ENCODE peak calls at places on chromosome 10, in seven cellular contexts. N is Peyer's patch, B is mesendoderm, L is cardiac muscle cell, U is lung, X is K562, E is WERI-Rb-1. H is an unnamed sample.

GRCh38 chr10:87931836-87932230 is 68.4 kb downstream of the PTEN start:
- DNase-seq in N (no peak), B (no peak), L (no peak), U (no peak), X (no peak), E (no peak), H (no peak)

GRCh38 chr10:53314856-53315255 is 542.3 kb upstream of the MBL2 start:
- DNase-seq in N (no peak), B (peak; percentile 84), L (peak; percentile 72), U (no peak), X (no peak), E (no peak), H (no peak)

GRCh38 chr10:132714096-132714721 is 71.7 kb downstream of the NKX6-2 start:
- DNase-seq in N (no peak), B (peak; percentile 64), L (no peak), U (no peak), X (no peak), E (no peak), H (peak; percentile 16)

GRCh38 chr10:44787480-44788075 is 123.6 kb upstream of the TMEM72 start:
- DNase-seq in N (no peak), B (no peak), L (no peak), U (no peak), X (no peak), E (no peak), H (no peak)

GRCh38 chr10:121244791-121245190 is 353.5 kb downstream of the FGFR2 start:
- DNase-seq in N (no peak), B (no peak), L (no peak), U (no peak), X (no peak), E (no peak), H (no peak)

GRCh38 chr10:51169111-51169510 is 94.8 kb downstream of the PRKG1 start:
- DNase-seq in N (no peak), B (no peak), L (no peak), U (no peak), X (no peak), E (no peak), H (no peak)

GRCh38 chr10:93068411-93069244 is 5.1 kb upstream of the CYP26A1 start:
- DNase-seq in N (no peak), B (no peak), L (peak; percentile 63), U (no peak), X (no peak), E (peak; percentile 41), H (no peak)

GRCh38 chr10:116382290-116382689 is 45.4 kb upstream of the PNLIPRP3 start:
- DNase-seq in N (no peak), B (no peak), L (no peak), U (no peak), X (no peak), E (no peak), H (no peak)

GRCh38 chr10:49139000-49139865 is 5.4 kb upstream of the FAM170B start:
- DNase-seq in N (no peak), B (no peak), L (no peak), U (no peak), X (no peak), E (no peak), H (no peak)

GRCh38 chr10:72503241-72503640 is 122.6 kb downstream of the MICU1 start:
- DNase-seq in N (no peak), B (no peak), L (no peak), U (no peak), X (no peak), E (no peak), H (no peak)

GRCh38 chr10:60643874-60644273 is 134.4 kb upstream of the CDK1 start:
- DNase-seq in N (no peak), B (peak; percentile 66), L (no peak), U (no peak), X (no peak), E (no peak), H (no peak)

GRCh38 chr10:73110345-73110849 is at the start of gene NUDT13:
- DNase-seq in N (peak; percentile 48), B (peak; percentile 90), L (peak; percentile 79), U (peak; percentile 77), X (peak; percentile 65), E (no peak), H (peak; percentile 54)

GRCh38 chr10:14487511-14487909 is 156.8 kb upstream of the FRMD4A start:
- DNase-seq in N (no peak), B (no peak), L (no peak), U (no peak), X (no peak), E (no peak), H (no peak)

GRCh38 chr10:43574035-43574892 is at the start of gene ZNF239:
- DNase-seq in N (peak; percentile 87), B (peak; percentile 90), L (peak; percentile 84), U (peak; percentile 90), X (peak; percentile 95), E (peak; percentile 77), H (peak; percentile 92)

GRCh38 chr10:123143162-123143824 is 4.6 kb upstream of the HMX2 start:
- DNase-seq in N (no peak), B (peak; percentile 45), L (no peak), U (no peak), X (no peak), E (no peak), H (no peak)

GRCh38 chr10:29005988-29006387 is 282.9 kb upstream of the LYZL1 start:
- DNase-seq in N (no peak), B (no peak), L (no peak), U (no peak), X (no peak), E (no peak), H (no peak)

GRCh38 chr10:4686644-4686996 is 139.4 kb upstream of the AKR1E2 start:
- DNase-seq in N (no peak), B (peak; percentile 50), L (no peak), U (no peak), X (no peak), E (no peak), H (no peak)

GRCh38 chr10:31897506-31897905 is 31.1 kb downstream of the ARHGAP12 start:
- DNase-seq in N (no peak), B (no peak), L (no peak), U (no peak), X (no peak), E (no peak), H (no peak)

GRCh38 chr10:84336406-84336805 is 8.0 kb downstream of the CCSER2 start:
- DNase-seq in N (no peak), B (peak; percentile 87), L (no peak), U (no peak), X (no peak), E (no peak), H (no peak)

GRCh38 chr10:70115948-70116682 is 16.5 kb downstream of the AIFM2 start:
- DNase-seq in N (peak; percentile 61), B (peak; percentile 76), L (peak; percentile 79), U (peak; percentile 60), X (peak; percentile 84), E (peak; percentile 71), H (peak; percentile 27)
- H3K4me3 ChIP-seq in N (no peak overlapping the region), B (no peak overlapping the region), L (no peak overlapping the region), U (no peak overlapping the region), X (no peak overlapping the region), E (no peak overlapping the region), H (no peak overlapping the region)

GRCh38 chr10:63200416-63200815 is 67.3 kb downstream of the NRBF2 start:
- DNase-seq in N (no peak), B (peak; percentile 74), L (no peak), U (no peak), X (no peak), E (no peak), H (no peak)

GRCh38 chr10:63201118-63201517 is 68.0 kb downstream of the NRBF2 start:
- DNase-seq in N (no peak), B (no peak), L (no peak), U (no peak), X (no peak), E (no peak), H (no peak)

GRCh38 chr10:63192826-63193225 is 59.7 kb downstream of the NRBF2 start:
- DNase-seq in N (no peak), B (no peak), L (no peak), U (no peak), X (no peak), E (no peak), H (no peak)

GRCh38 chr10:63199716-63200115 is 66.6 kb downstream of the NRBF2 start:
- DNase-seq in N (no peak), B (peak; percentile 57), L (no peak), U (no peak), X (no peak), E (no peak), H (no peak)

DNA sequence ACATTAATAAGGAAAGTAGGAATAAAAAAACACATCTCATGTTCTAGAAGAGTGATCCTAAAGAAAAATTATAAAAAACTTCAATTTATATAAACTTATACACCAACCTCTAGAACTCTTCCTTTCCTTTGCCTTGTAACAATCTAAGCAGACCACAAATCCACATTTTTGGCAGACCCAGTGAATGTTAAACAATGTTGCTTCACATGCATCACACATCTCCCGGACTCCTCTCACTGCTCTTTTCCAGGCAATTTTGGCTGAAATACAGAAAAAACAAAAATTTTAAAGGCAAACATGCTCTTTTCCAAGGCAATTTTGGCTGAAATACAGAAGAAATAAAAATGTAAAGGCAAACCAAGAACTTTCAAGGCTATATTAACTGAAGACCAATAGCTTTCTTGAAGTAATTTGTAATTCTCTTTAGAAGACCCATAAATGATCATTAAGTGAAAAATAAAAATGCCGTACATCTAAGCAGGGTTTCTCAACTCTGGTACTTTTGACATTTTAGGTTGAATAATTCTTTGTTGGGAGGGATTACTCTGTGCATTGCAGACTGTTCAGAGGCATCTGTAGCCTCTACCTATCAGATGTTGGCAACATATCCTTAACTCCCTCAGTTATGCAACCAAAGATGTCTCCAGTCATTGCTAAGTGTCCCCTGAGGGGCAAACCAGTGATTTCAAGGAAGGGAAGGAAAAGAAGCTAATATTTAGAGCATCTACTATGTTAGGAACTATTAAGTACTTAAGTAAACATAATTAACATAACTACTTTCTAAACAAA is 64.4 kb downstream of the NRBF2 start:
- DNase-seq in N (no peak), B (peak; percentile 34), L (no peak), U (no peak), X (no peak), E (no peak), H (no peak)
- H3K27ac ChIP-seq in N (no peak overlapping the region), B (no peak overlapping the region), L (peak overlapping the region; percentile 4), U (no peak overlapping the region), X (no peak overlapping the region), E (no peak overlapping the region), H (peak overlapping the region; percentile 41)

DNA sequence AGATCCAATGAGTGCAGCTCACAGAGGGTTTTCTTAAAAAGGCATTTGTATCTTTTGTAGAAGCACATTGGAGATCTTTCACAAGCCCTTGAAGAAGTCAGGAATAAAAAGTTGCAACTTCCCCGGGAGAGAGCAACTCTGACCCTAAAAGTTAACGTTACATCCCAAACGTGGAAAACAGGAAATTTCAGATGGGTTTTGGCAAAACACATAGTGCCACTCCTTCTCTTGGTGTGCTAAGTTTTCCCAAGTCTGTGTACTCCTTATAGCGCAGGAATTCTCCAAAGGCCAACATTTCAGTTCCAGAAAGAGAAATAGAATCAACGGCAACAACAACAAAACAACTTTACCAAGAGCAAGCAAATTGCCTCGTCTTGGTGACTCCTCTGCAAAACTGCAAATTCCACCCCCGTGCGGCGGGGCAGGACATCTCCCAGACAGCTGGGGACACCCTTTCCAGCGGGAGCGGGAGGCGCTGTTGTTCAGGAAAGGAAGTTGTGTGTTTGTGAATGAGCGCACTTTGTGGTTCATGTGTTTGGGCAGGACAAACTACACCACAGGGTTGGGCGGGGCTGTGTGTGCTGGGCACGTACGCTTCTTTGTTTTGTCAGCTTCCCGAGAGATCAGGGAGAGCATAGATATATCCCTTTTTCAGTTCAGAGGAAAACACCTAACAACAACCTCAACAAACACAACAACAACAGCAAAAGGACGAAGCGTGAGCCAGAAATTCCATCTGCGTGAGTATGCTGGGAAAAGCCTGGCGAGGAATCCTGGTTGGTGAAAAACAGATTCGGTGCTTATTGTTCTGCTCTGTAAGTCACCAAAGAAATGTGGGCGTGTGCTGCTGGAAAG is 294.7 kb upstream of the PITRM1 start:
- DNase-seq in N (no peak), B (peak; percentile 87), L (no peak), U (peak; percentile 69), X (no peak), E (no peak), H (peak; percentile 82)
- H3K4me3 ChIP-seq in N (no peak overlapping the region), B (no peak overlapping the region), L (no peak overlapping the region), U (no peak overlapping the region), X (no peak overlapping the region), E (no peak overlapping the region), H (peak overlapping the region; percentile 45)

GRCh38 chr10:11325817-11326216 is 285.6 kb downstream of the USP6NL start:
- DNase-seq in N (no peak), B (peak; percentile 19), L (no peak), U (no peak), X (no peak), E (no peak), H (no peak)
- H3K27ac ChIP-seq in N (no peak overlapping the region), B (no peak overlapping the region), L (no peak overlapping the region), U (no peak overlapping the region), X (no peak overlapping the region), E (no peak overlapping the region), H (no peak overlapping the region)